ENCODE peak calls at places on chromosome 7, in ten cellular contexts. V is psoas muscle, G is HCT116, I is brain microvascular endothelial cell, K is vagina, Q is transverse colon, C is Peyer's patch, N is cardiac muscle cell, E is lower lobe of right lung, U is tibial artery. T is an unnamed sample.

GRCh38 chr7:123154231-123154860 is 45.4 kb downstream of the SLC13A1 start:
- DNase-seq in E (no peak), G (peak), V (peak), C (peak), N (peak), I (peak), K (no peak), U (peak), Q (peak), T (no peak)

GRCh38 chr7:44980393-44981034 is 1.7 kb upstream of the MYO1G start:
- DNase-seq in C (no peak), G (no peak), I (peak), Q (no peak), V (no peak), N (peak), K (no peak), U (peak), E (no peak), T (no peak)

GRCh38 chr7:7274782-7275181 is 92.4 kb downstream of the C1GALT1 start:
- DNase-seq in N (no peak), G (no peak), V (no peak), C (no peak), E (no peak), U (no peak), Q (no peak), I (peak), K (no peak), T (no peak)

GRCh38 chr7:98470131-98470985 is 69.5 kb upstream of the BAIAP2L1 start:
- DNase-seq in E (peak), N (peak), V (no peak), C (peak), Q (peak), I (no peak), K (no peak), U (no peak), G (no peak), T (no peak)

GRCh38 chr7:133310232-133310852 is 57.5 kb downstream of the EXOC4 start:
- DNase-seq in V (no peak), U (no peak), Q (no peak), E (no peak), K (no peak), I (peak), G (no peak), N (peak), C (no peak), T (no peak)

GRCh38 chr7:137919987-137920386 is 73.2 kb upstream of the DGKI start:
- DNase-seq in Q (no peak), N (no peak), C (no peak), V (no peak), G (no peak), K (no peak), I (no peak), E (no peak), U (no peak), T (no peak)

GRCh38 chr7:152674860-152675760 is 831 bp downstream of the XRCC2 start:
- DNase-seq in C (no peak), I (no peak), E (no peak), N (peak), G (no peak), U (no peak), K (no peak), Q (no peak), V (no peak), T (no peak)

GRCh38 chr7:114819629-114820362 is 102.1 kb upstream of the MDFIC start:
- DNase-seq in Q (no peak), C (no peak), E (no peak), N (peak), U (no peak), I (peak), V (no peak), K (no peak), G (peak), T (no peak)

GRCh38 chr7:79933144-79933543 is 201.5 kb upstream of the GNAI1 start:
- DNase-seq in Q (no peak), N (peak), V (no peak), E (no peak), C (no peak), G (no peak), U (no peak), K (no peak), I (peak), T (no peak)

GRCh38 chr7:13988765-13989137 is 715 bp downstream of the ETV1 start:
- DNase-seq in V (no peak), K (no peak), N (no peak), I (peak), U (no peak), C (no peak), E (no peak), Q (no peak), G (no peak), T (no peak)

GRCh38 chr7:27917119-27917518 is 177.2 kb downstream of the TAX1BP1 start:
- DNase-seq in G (no peak), U (no peak), V (no peak), C (no peak), Q (no peak), I (no peak), N (no peak), E (no peak), K (no peak), T (no peak)

GRCh38 chr7:122306320-122307227 is 2.0 kb upstream of the FEZF1 start:
- DNase-seq in N (no peak), E (no peak), V (no peak), G (no peak), U (no peak), Q (no peak), C (no peak), K (no peak), I (no peak), T (no peak)

GRCh38 chr7:122140918-122141317 is 3.1 kb downstream of the AASS start:
- DNase-seq in N (no peak), Q (no peak), G (no peak), V (no peak), K (no peak), I (no peak), E (no peak), U (no peak), C (no peak), T (no peak)

GRCh38 chr7:104552102-104552501 is 223.7 kb downstream of the LHFPL3 start:
- DNase-seq in U (peak), I (peak), G (peak), K (no peak), Q (peak), V (no peak), N (peak), E (no peak), C (no peak), T (no peak)

GRCh38 chr7:98556288-98556687 is 60.8 kb upstream of the NPTX2 start:
- DNase-seq in U (no peak), E (no peak), G (no peak), V (no peak), Q (no peak), N (no peak), C (no peak), I (no peak), K (no peak), T (no peak)

GRCh38 chr7:135486258-135486657 is 23.6 kb downstream of the CNOT4 start:
- DNase-seq in K (no peak), G (no peak), Q (no peak), C (no peak), I (no peak), U (no peak), E (no peak), N (no peak), V (no peak), T (no peak)

GRCh38 chr7:133563196-133563707 is 310.4 kb downstream of the EXOC4 start:
- DNase-seq in I (no peak), G (no peak), N (no peak), V (no peak), C (no peak), E (no peak), K (no peak), Q (no peak), U (no peak), T (no peak)

GRCh38 chr7:45677311-45677900 is 103.2 kb downstream of the ADCY1 start:
- DNase-seq in C (no peak), I (no peak), G (no peak), N (no peak), K (no peak), E (no peak), V (peak), U (no peak), Q (no peak), T (peak)

GRCh38 chr7:87702326-87702725 is 74.1 kb downstream of the RUNDC3B start:
- DNase-seq in U (no peak), N (no peak), Q (no peak), E (no peak), V (no peak), C (no peak), G (no peak), I (peak), K (no peak), T (no peak)

GRCh38 chr7:1288996-1289551 is 56.4 kb downstream of the UNCX start:
- DNase-seq in E (peak), I (no peak), U (no peak), N (no peak), V (peak), C (no peak), G (no peak), K (no peak), Q (no peak), T (no peak)

GRCh38 chr7:380724-381210 is 90.8 kb downstream of the FOXL3 start:
- DNase-seq in K (no peak), U (peak), C (peak), N (no peak), Q (peak), E (peak), I (no peak), G (no peak), V (peak), T (peak)

GRCh38 chr7:78018541-78019456 is 220.2 kb downstream of the PHTF2 start:
- DNase-seq in C (peak), Q (peak), E (peak), K (no peak), U (peak), V (peak), I (peak), G (no peak), N (peak), T (no peak)

GRCh38 chr7:45061352-45061751 is 27.4 kb downstream of the NACAD start:
- DNase-seq in U (no peak), C (no peak), G (no peak), K (no peak), Q (no peak), N (no peak), E (no peak), V (no peak), I (no peak), T (peak)

GRCh38 chr7:97179454-97180104 is 62.1 kb downstream of the SDHAF3 start:
- DNase-seq in U (no peak), Q (peak), V (no peak), G (peak), I (peak), C (peak), E (no peak), N (peak), K (no peak), T (no peak)

GRCh38 chr7:44979481-44980392 is 922 bp upstream of the MYO1G start:
- DNase-seq in N (no peak), K (no peak), V (no peak), Q (no peak), G (no peak), E (no peak), U (no peak), C (no peak), I (no peak), T (no peak)

DNA sequence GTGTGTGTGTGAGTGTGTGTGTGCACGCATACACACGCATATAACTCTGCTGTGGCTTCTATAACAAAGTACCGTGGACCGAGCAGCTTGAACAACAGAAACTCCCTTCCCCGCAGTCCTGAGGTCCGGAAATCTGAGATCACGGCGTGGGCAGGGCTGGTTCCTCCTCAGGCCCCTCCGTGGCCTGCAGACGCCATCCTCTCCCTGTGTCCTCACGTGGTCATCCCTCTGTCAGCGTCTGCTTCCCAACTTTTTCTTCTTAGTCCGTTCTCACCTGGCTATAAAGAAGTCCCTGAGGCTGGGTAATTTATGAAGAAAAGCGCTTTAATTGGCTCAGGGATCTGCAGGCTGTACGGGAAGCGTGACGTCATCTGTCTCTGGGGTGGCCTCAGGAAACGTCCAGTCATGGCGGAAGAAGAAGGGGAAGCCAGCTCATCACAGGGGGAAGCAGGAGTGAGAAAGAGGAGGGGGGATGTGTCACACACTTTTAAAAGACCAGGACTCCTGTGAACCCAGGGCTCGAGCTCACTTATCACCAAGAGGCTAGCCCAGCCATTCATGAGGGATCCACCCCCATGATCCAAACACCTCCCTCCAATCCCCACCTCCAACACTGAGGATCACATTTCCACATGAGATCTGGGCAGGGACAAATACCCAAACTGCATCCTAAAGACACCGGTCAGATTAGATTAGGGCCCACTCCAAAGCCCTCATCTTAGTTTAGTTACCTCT is 91.2 kb upstream of the INSIG1 start:
- DNase-seq in N (peak), E (peak), Q (peak), U (peak), C (peak), I (peak), G (no peak), V (peak), K (no peak), T (no peak)
- H3K4me3 ChIP-seq in N (no peak), E (peak), Q (no peak), U (peak), C (peak), I (peak), G (no peak), V (peak), K (peak), T (peak)

GRCh38 chr7:33836797-33837355 is 68.5 kb upstream of the BMPER start:
- DNase-seq in Q (no peak), N (no peak), V (no peak), K (no peak), I (no peak), G (peak), E (no peak), C (no peak), U (no peak), T (no peak)
- TF ChIP-seq CTCF in Q (no peak), N (peak), V (no peak), K (no peak), I (peak), G (peak), E (no peak), C (no peak), U (no peak), T (no peak)

GRCh38 chr7:108289852-108290251 is 159.7 kb upstream of the LAMB4 start:
- DNase-seq in G (no peak), K (no peak), I (no peak), C (no peak), U (no peak), Q (no peak), N (no peak), E (no peak), V (no peak), T (no peak)

GRCh38 chr7:108292541-108292940 is 162.4 kb upstream of the LAMB4 start:
- DNase-seq in C (no peak), Q (no peak), E (no peak), G (no peak), I (no peak), N (peak), K (no peak), V (no peak), U (no peak), T (no peak)

GRCh38 chr7:108291791-108292440 is 161.8 kb upstream of the LAMB4 start:
- DNase-seq in I (no peak), Q (no peak), N (peak), V (no peak), G (no peak), C (no peak), K (no peak), E (no peak), U (no peak), T (no peak)

GRCh38 chr7:108290344-108291134 is 160.4 kb upstream of the LAMB4 start:
- DNase-seq in V (no peak), N (peak), C (no peak), Q (no peak), I (no peak), K (no peak), U (no peak), G (no peak), E (no peak), T (no peak)

GRCh38 chr7:108291135-108291508 is 161.0 kb upstream of the LAMB4 start:
- DNase-seq in K (no peak), C (no peak), N (no peak), Q (no peak), E (no peak), U (no peak), G (no peak), V (no peak), I (no peak), T (no peak)
- H3K27ac ChIP-seq in K (no peak), C (no peak), N (no peak), Q (no peak), E (no peak), U (no peak), G (no peak), V (no peak), I (no peak), T (no peak)

DNA sequence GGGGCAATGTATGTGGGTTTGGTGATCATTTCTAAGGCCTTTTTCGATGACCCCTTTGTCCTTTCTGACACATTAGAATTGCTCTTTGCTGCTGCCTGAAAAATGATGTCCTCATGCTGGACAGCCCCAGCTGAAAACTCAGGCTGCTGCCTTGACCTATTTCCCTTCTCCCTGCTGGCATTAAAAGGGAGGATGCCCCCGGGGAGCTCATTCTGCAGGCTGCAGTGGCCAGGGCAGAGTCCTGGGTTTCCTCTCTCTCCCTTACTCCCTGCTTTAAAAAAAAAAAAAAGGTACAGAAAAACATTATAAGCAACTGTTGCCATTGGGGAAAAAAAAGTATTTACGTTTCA is 35.4 kb downstream of the LRRC4 start:
- DNase-seq in N (peak), Q (no peak), U (no peak), G (no peak), K (no peak), C (no peak), V (no peak), I (no peak), E (no peak), T (no peak)
- H3K4me3 ChIP-seq in N (no peak), Q (no peak), U (no peak), G (no peak), K (no peak), C (no peak), V (no peak), I (no peak), E (no peak), T (peak)

GRCh38 chr7:29359480-29360093 is 165.0 kb downstream of the CHN2 start:
- DNase-seq in V (no peak), E (no peak), Q (no peak), K (peak), N (no peak), G (no peak), U (no peak), C (no peak), I (no peak), T (no peak)
- TF ChIP-seq CTCF in V (no peak), E (no peak), Q (no peak), K (no peak), N (no peak), G (no peak), U (no peak), C (no peak), I (no peak), T (no peak)

GRCh38 chr7:158976468-158976848 is 120.1 kb downstream of the DYNC2I1 start:
- DNase-seq in I (no peak), V (no peak), K (no peak), E (no peak), G (no peak), C (no peak), N (peak), U (no peak), Q (no peak), T (no peak)

GRCh38 chr7:158975526-158976467 is 119.4 kb downstream of the DYNC2I1 start:
- DNase-seq in K (no peak), N (no peak), V (no peak), E (no peak), Q (peak), C (no peak), I (no peak), G (no peak), U (no peak), T (no peak)

GRCh38 chr7:158979023-158979529 is 122.7 kb downstream of the DYNC2I1 start:
- DNase-seq in N (no peak), V (no peak), C (no peak), Q (no peak), I (no peak), K (no peak), U (no peak), G (no peak), E (no peak), T (no peak)

GRCh38 chr7:158979635-158980351 is 123.4 kb downstream of the DYNC2I1 start:
- DNase-seq in C (no peak), N (no peak), E (no peak), U (no peak), G (no peak), K (no peak), I (no peak), Q (no peak), V (no peak), T (no peak)

DNA sequence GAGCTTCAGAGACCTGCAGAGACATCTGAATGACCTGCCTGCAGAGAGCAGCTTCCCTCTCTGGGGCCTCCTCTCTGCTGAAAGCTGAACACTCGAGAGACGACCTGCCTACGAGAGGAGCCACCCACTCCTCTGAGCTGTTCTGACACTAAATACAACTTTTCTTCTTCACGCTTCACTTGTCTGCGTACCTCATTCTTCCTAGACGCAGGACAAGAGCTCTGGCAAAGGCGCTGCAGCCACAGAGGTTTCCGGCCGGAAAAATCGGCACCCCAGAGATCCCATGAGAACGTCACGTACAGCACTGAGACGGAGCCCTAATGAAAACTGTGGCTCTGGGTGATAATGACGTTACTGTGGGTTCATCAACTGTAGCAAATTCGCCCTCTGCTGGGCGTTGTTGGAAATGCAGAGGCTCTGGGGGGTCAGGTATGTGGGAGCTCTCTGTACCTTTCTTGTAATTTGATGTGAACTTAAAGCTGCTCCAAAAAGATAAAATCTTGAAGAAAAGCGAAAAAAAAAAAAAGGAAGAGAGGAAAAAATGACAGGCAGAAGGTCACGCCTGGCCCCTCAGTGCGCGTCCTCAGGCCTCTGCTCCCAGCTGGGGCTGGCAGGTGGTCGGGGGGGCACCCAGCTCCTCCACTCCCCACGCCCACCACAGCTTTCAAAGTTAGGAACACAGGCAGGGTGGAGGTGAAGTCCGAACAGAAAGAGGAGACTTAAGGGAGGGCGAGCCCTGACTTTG is 120.7 kb downstream of the DYNC2I1 start:
- DNase-seq in I (peak), C (peak), N (peak), V (peak), E (peak), G (peak), K (no peak), U (peak), Q (peak), T (peak)
- H3K27ac ChIP-seq in I (no peak), C (peak), N (no peak), V (peak), E (no peak), G (no peak), K (peak), U (peak), Q (peak), T (no peak)

DNA sequence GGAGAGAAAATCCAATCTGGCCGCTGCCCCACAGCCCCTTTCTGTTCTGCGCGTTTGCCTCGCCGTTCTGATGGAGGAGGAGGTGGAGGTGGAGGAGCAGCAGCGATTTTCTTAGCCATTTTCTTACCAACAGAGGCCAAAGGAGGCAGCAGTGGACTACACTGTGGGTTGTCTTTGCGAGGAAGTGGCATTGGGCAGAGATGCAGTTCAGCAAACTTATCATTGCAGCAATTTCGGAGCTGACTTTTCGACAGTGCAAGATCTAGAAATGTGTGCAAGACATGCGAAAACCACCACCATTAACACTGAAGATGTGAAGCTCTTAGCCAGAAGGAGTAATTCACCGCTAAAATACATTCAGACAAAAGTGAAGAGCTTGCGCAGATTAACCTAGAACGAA is 1.9 kb upstream of the ARL4A start:
- DNase-seq in Q (no peak), G (no peak), V (no peak), U (peak), K (no peak), C (peak), I (peak), N (peak), E (no peak), T (no peak)
- H3K4me3 ChIP-seq in Q (no peak), G (no peak), V (no peak), U (peak), K (no peak), C (no peak), I (no peak), N (no peak), E (peak), T (peak)